ENCODE peak calls at places on chromosomes 11 and 22, in seven cellular contexts. K is H1, I is SK-N-SH, B is GM12891, Z is K562, A is HepG2, Y is GM12878. V is an unnamed sample.

GRCh38 chr11:24793479-24793878 is 296.6 kb downstream of the LUZP2 start:
- DNase-seq in K (no peak), I (no peak), B (no peak), Z (no peak), A (no peak), Y (no peak), V (no peak)

GRCh38 chr22:25929479-25929878 is 187.5 kb downstream of the MYO18B start:
- DNase-seq in K (no peak), I (no peak), B (no peak), Z (no peak), A (no peak), Y (no peak), V (no peak)

GRCh38 chr11:63210111-63210510 is 33.3 kb downstream of the SLC22A25 start:
- DNase-seq in K (no peak), I (no peak), B (no peak), Z (no peak), A (no peak), Y (no peak), V (no peak)

GRCh38 chr22:45772726-45773125 is 101.1 kb downstream of the ATXN10 start:
- DNase-seq in K (no peak), I (no peak), B (no peak), Z (no peak), A (no peak), Y (peak; percentile 45), V (no peak)

GRCh38 chr22:24592144-24592845 is 578 bp downstream of the LRRC75B start:
- DNase-seq in K (no peak), I (no peak), B (no peak), Z (no peak), A (no peak), Y (no peak), V (peak; percentile 40)

GRCh38 chr22:46072030-46072881 is 78.1 kb upstream of the PPARA start:
- DNase-seq in K (no peak), I (no peak), B (no peak), Z (no peak), A (no peak), Y (no peak), V (peak; percentile 51)

GRCh38 chr11:131899954-131900580 is 529.7 kb downstream of the NTM start:
- DNase-seq in K (no peak), I (peak; percentile 39), B (no peak), Z (no peak), A (no peak), Y (no peak), V (no peak)

GRCh38 chr11:93025558-93026255 is 56.3 kb downstream of the MTNR1B start:
- DNase-seq in K (no peak), I (no peak), B (no peak), Z (no peak), A (no peak), Y (no peak), V (no peak)

GRCh38 chr11:63845305-63845704 is 6.4 kb downstream of the MARK2 start:
- DNase-seq in K (no peak), I (no peak), B (no peak), Z (no peak), A (peak; percentile 39), Y (no peak), V (no peak)

GRCh38 chr11:64720167-64720566 is 2.8 kb downstream of the NRXN2 start:
- DNase-seq in K (no peak), I (no peak), B (no peak), Z (no peak), A (no peak), Y (no peak), V (no peak)

DNA sequence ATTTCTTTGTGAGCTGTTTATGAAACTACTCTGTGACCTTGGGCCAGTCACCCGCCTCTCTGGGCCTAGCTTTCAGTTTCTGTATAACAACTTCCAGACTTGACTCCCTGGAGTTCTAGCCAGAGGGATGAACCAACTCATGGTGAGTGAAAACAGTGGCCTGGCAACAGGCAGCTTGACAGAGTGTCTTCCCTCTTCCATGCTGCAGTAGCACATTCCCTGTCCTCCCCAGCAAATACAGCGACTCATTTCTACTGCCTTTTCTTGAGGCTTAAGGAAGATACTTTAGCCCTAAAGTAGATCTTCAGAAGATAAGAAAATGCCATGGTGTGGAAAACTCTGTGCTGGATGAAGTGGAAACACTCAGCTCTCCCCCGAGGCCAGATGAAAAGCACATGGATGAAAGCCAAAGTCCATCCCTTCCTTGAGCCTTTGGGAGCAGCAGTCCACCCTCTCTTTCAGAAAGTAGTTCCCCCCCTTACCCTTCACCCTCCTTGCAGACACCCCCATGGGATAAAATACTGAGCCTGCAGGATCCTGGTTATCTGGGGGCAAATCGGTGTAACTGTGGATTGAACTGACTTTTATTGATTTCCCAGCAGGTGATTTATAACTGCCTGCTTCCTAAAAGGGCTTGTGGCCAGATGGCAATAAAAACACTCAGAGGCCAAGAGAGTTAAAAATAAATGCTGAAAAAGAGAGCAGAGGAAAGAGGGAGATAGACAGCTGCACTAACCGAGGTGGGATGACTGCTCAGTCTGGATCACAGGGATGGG is 24.1 kb downstream of the IRAG1 start:
- DNase-seq in K (no peak), I (peak; percentile 54), B (no peak), Z (no peak), A (no peak), Y (no peak), V (no peak)
- TF ChIP-seq TAF1 in K (no peak), I (no peak), B (no peak), Z (no peak), A (no peak), Y (no peak), V (no peak)

GRCh38 chr11:13667245-13667644 is 1.2 kb upstream of the FAR1 start:
- DNase-seq in K (no peak), I (no peak), B (no peak), Z (no peak), A (no peak), Y (no peak), V (no peak)

GRCh38 chr11:13661074-13661623 is 7.3 kb upstream of the FAR1 start:
- DNase-seq in K (no peak), I (no peak), B (no peak), Z (no peak), A (no peak), Y (no peak), V (no peak)

GRCh38 chr11:13666708-13667107 is 1.8 kb upstream of the FAR1 start:
- DNase-seq in K (no peak), I (no peak), B (no peak), Z (no peak), A (no peak), Y (no peak), V (no peak)

GRCh38 chr11:13664351-13664750 is 4.1 kb upstream of the FAR1 start:
- DNase-seq in K (no peak), I (no peak), B (no peak), Z (no peak), A (no peak), Y (no peak), V (no peak)

GRCh38 chr11:13663631-13664071 is 4.8 kb upstream of the FAR1 start:
- DNase-seq in K (no peak), I (no peak), B (no peak), Z (no peak), A (no peak), Y (no peak), V (no peak)
- TF ChIP-seq TAF1 in K (no peak), I (no peak), B (no peak), Z (no peak), A (no peak), Y (no peak), V (no peak)

DNA sequence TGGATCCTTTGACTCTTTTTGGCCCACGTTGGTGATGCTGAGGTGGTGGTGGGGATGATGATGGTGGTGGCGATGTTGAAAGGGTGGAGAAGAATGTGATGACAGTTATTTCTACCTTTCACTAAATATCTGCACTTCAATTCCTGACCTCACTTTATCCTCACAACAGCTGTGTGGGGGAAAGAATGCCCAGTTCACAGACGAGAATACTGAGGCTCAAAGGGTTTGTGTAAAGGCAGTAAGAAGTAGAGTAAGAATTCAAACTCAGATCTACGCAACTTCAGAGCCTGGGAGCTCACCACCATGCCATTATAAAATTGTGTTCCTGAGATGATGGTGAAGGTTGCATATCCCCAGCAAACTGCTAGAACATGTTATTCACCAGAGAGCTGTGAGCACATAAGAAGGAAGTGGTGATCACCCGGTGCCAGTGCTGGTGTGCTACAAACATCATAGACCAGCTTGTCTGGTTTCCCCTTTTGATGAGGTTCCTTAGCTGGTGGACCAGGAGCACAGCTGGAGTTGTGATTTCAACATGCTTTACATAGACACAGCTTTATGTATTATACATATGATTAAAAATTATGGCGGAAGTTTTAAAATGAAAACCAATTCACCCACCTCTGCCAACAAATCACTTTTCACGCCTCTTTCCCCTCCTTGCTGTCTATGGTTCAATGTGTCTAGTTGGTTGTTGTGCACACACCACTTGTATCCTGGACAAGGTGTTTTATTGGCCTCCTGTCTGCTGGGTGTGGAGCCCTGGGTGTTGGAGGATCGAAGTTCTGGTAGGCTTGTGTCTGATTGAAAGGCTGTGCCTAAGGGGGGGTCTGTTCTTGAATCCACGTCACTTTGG is 6.2 kb downstream of the ST14 start:
- DNase-seq in K (no peak), I (no peak), B (no peak), Z (no peak), A (no peak), Y (no peak), V (no peak)
- TF ChIP-seq TAF1 in K (no peak), I (no peak), B (no peak), Z (no peak), A (no peak), Y (no peak), V (no peak)

DNA sequence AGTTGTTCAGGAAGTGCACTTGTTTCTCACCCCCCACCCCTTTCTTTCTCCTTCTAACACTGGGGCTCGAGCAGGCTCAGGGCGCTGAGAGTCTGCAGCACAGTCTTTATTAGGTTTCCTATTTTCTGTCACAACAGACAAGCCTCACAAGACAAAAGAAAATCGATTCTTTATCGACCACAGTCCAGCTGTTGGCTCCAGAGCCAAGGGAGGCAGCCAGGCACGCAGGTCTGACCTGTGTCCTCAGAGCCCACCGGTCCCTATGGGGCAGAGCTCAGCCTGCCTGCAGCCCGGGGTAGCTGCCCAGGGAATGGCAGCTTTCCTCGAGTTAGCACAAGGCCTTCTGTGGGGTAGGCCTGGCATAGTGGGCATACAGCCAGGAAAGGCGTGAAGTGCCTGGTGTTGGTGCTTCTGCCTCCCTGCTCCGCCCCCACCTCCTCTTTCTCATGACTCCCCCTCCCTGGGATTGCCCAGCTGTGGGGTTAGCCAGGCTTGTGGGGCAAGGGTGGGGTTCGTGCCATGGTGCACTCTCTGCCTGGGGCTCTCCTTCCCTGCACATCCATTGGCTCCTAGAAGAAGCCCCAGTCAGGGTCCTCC is 236.9 kb upstream of the NCAM1 start:
- DNase-seq in K (no peak), I (peak; percentile 39), B (no peak), Z (no peak), A (no peak), Y (no peak), V (no peak)
- TF ChIP-seq TAF1 in K (no peak), I (no peak), B (no peak), Z (no peak), A (no peak), Y (no peak), V (no peak)

DNA sequence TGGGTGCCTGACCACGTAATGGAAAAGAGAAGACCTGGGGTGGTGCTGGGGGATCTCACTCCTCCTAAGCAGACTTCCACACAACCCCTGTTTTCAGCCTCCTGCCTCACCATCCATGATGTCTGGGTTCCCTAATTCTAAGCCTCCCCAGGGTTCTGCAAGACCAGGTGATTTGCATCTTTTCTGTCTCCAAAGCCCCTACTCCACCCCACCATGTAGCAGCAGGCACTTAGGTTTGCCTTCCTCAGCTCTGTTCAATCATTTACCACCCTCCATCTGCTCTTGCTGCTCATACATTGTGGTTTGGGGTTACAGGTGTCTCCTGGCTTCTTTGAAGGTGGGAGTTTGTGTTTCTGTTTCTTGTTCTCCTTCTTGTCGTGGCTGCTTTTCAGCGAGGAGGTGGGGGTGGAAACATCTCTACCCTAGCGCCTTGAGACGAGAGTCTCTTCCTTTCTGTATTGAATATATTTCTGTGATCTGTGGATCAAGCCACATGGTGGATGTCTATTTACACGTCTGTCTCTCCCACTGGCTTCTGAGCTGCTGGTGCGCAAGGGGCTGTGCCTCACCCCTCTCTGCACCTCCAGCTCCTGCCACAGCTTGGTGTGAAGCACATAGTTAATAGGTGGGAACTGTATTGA is 6.6 kb upstream of the SSTR3 start:
- DNase-seq in K (no peak), I (no peak), B (peak; percentile 53), Z (no peak), A (no peak), Y (peak; percentile 99), V (peak; percentile 67)
- TF ChIP-seq TAF1 in K (no peak), I (no peak), B (peak; percentile 58), Z (no peak), A (no peak), Y (peak; percentile 63), V (no peak)

V was measured in GM12892.